ENCODE peak calls at places on chromosomes 11 and 22, in four cellular contexts. S is A549, H is K562, R is HepG2. X is an unnamed sample.

GRCh38 chr11:127493330-127493729 is 492.8 kb upstream of the KIRREL3 start:
- DNase-seq in S (peak; percentile 16), H (peak; percentile 9), R (no peak), X (no peak)

GRCh38 chr11:47433991-47434786 is 8.0 kb upstream of the PSMC3 start:
- DNase-seq in S (no peak), H (no peak), R (no peak), X (no peak)

GRCh38 chr11:64268028-64268686 is 16.3 kb downstream of the BAD start:
- DNase-seq in S (no peak), H (no peak), R (no peak), X (no peak)

GRCh38 chr11:114883472-114883871 is 205.1 kb downstream of the NXPE2 start:
- DNase-seq in S (no peak), H (no peak), R (no peak), X (no peak)

GRCh38 chr22:38353142-38353629 is 36.0 kb upstream of the CSNK1E start:
- DNase-seq in S (peak; percentile 52), H (peak; percentile 81), R (no peak), X (peak; percentile 77)

GRCh38 chr11:1503708-1504104 is 17.1 kb upstream of the MOB2 start:
- DNase-seq in S (no peak), H (no peak), R (no peak), X (no peak)

GRCh38 chr22:45972868-45973212 is 4.1 kb downstream of the WNT7B start:
- DNase-seq in S (no peak), H (no peak), R (no peak), X (no peak)

GRCh38 chr11:64553554-64554201 is 37.3 kb upstream of the SLC22A12 start:
- DNase-seq in S (peak; percentile 43), H (peak; percentile 79), R (peak; percentile 39), X (peak; percentile 85)

GRCh38 chr11:131749100-131749499 is 378.7 kb downstream of the NTM start:
- DNase-seq in S (no peak), H (no peak), R (no peak), X (no peak)

GRCh38 chr11:18844753-18845367 is 53.3 kb upstream of the PTPN5 start:
- DNase-seq in S (peak; percentile 60), H (peak; percentile 43), R (peak; percentile 37), X (no peak)

GRCh38 chr11:105298174-105298573 is 158.6 kb upstream of the CARD18 start:
- DNase-seq in S (no peak), H (no peak), R (no peak), X (no peak)
- TF ChIP-seq NR3C1 in S (no peak), H (no peak), R (no peak), X (no peak)

DNA sequence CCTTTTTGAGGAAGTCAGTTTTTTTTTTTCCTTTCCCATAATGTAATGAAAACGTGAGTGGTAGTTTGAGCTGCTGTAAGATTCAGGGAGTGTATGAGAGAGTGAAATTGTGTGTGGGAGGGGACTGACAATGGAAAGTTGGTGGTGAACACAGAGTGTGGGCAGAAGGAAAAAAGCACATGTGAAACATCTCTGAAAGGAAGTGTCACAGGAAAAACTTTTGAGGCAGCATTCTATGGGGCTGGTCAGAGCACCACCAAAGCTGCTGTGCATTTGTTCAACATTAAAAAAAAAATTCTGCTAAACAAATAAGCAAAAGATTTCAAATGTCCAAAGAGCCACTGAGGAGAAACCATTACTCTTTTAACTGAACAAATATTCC is 154.4 kb downstream of the MAML2 start:
- DNase-seq in S (no peak), H (no peak), R (peak; percentile 14), X (no peak)
- TF ChIP-seq NR3C1 in S (no peak), H (no peak), R (no peak), X (no peak)

GRCh38 chr11:11267312-11267711 is 85.7 kb downstream of the CSNK2A3 start:
- DNase-seq in S (no peak), H (no peak), R (no peak), X (no peak)

GRCh38 chr11:11265994-11266606 is 87.0 kb downstream of the CSNK2A3 start:
- DNase-seq in S (peak; percentile 39), H (peak; percentile 90), R (no peak), X (peak; percentile 87)

GRCh38 chr11:11268119-11268518 is 84.9 kb downstream of the CSNK2A3 start:
- DNase-seq in S (no peak), H (no peak), R (no peak), X (no peak)

GRCh38 chr11:11263238-11264030 is 89.6 kb downstream of the CSNK2A3 start:
- DNase-seq in S (no peak), H (no peak), R (no peak), X (no peak)

GRCh38 chr11:11265320-11265719 is 87.7 kb downstream of the CSNK2A3 start:
- DNase-seq in S (no peak), H (no peak), R (no peak), X (no peak)
- TF ChIP-seq NR3C1 in S (no peak), H (no peak), R (no peak), X (no peak)

DNA sequence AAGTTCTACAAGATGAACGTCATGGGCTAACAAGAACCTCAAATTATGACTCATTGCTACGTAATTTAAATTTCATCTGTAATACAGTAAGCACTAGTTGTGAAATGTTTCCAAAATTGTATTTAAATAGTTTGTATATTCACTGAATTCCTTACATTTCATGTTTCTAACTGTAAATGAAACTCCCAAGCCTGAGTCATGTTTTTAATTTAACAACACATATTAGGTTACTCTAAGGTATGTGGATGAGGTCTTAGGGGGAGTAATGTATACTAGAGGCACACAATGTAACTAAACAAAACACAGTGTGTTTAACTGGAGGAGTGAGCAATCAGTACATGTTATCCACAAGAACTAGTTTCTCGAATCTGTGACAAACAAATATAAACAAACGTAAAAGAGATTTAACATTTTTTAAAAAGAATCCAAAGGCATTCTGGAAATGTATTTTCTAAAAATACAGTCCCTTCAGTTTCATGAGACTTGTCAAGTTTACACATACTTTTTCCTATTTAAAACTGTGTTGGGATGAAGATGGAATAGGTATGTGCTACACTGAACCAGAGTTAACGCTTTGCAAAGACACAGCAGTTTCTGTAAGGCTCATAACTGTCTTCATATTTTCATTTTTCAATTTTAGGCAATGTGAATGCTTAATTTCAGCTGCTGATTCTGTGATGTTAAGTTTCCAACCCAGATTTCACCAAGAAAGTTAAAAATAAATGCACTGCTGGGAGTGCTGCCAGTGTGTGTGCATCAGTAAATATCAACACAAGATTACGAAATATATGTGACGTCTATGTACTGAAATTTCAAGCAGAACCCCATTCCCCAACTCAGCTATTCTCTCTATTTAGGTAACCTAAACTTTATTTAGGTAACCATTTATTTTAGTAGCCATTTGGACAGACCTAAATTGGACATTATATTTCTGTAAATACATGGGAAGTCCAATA is 52.6 kb downstream of the PITPNB start:
- DNase-seq in S (peak; percentile 74), H (no peak), R (peak; percentile 43), X (no peak)
- TF ChIP-seq NR3C1 in S (no peak), H (no peak), R (no peak), X (no peak)

GRCh38 chr22:47164514-47165337 is 402.3 kb downstream of the TBC1D22A start:
- DNase-seq in S (no peak), H (no peak), R (peak; percentile 71), X (no peak)
- TF ChIP-seq NR3C1 in S (no peak), H (no peak), R (no peak), X (no peak)

DNA sequence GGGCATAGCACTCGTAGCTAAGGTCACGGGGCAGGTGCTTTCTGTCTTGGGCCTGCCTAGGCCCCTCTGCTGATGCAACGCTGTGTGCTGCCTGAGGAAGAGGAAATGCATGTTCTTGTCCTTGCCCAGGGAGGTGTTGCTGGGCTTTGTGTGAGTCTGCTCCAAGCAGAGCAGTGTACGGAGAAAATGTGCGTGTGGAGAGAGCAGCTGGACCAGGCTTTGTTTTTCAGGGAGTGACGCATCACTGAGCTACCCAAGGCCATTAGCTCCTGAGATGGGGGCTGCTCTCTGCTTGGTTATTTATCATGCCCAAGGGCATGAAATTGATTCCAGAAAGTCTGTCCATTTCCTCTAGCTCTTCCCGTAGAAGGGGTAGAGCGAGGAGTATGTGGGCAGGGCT is 82.9 kb upstream of the THY1 start:
- DNase-seq in S (no peak), H (no peak), R (no peak), X (no peak)
- TF ChIP-seq NR3C1 in S (no peak), H (no peak), R (no peak), X (no peak)

GRCh38 chr11:5818245-5818865 is 9.6 kb downstream of the OR52N2 start:
- DNase-seq in S (no peak), H (no peak), R (no peak), X (no peak)
- TF ChIP-seq NR3C1 in S (no peak), H (no peak), R (no peak), X (no peak)

DNA sequence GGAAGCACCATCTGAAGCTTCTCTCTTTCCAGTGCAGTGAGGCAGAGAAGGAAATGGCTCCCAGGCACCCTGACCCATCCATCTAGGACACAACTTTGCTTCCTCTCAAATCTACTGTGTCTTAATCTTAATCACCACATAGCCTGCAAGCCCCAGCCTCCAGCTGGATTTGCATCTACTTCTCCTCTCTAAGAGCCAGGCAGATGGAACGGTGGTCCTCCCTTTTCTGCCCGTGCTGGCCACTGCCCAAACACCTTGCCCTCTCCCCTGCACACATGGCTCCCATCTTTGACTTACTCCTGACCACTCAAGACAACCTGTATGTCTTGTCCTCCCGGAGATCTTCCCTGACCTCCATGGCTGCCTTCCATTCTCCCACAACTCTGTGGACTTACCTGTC is 7.4 kb downstream of the MS4A10 start:
- DNase-seq in S (no peak), H (no peak), R (no peak), X (no peak)
- TF ChIP-seq NR3C1 in S (no peak), H (no peak), R (no peak), X (no peak)

GRCh38 chr11:27696961-27697360 is 3.3 kb downstream of the BDNF start:
- DNase-seq in S (no peak), H (no peak), R (no peak), X (no peak)

GRCh38 chr11:27694992-27695391 is 5.3 kb downstream of the BDNF start:
- DNase-seq in S (peak; percentile 51), H (no peak), R (no peak), X (no peak)

GRCh38 chr11:27693398-27693797 is 6.9 kb downstream of the BDNF start:
- DNase-seq in S (no peak), H (no peak), R (no peak), X (no peak)

GRCh38 chr11:27697679-27698275 is 2.5 kb downstream of the BDNF start:
- DNase-seq in S (no peak), H (no peak), R (no peak), X (no peak)

DNA sequence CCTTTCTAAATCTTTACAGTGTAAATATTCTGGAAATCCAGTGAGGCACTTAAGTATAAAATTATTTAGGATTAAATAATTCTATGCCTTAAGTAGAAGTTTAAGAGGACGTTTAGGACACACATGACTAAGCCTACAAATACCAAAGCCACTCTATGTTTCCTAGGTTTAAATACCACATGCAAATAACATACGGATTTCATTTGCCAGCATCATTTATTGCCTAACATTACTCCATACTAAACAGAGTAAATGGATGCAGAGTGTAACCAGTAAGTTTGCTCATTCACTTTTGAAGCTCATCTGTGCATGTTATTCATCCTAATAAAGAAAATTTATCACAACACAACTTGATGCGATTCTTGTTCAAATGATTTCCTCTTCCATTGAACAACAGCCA is 4.1 kb downstream of the BDNF start:
- DNase-seq in S (no peak), H (no peak), R (no peak), X (no peak)
- TF ChIP-seq NR3C1 in S (no peak), H (no peak), R (no peak), X (no peak)

X was measured in WTC11.